ENCODE peak calls at places on chromosomes 16 and 17, in eight cellular contexts. V is OCI-M1; F is stimulated activated CD8-positive, alpha-beta memory T cell treated with anti-CD3 and anti-CD28 coated beads, Interleukin-12 subunit alpha, Interleukin-12 subunit beta, amount 100 ng/mL, for 4 hours; X is HuH-7; Z is amygdala; N is NCI-H1092 treated with DMSO at 0.1 percent for 48 hours; K is T-helper 17 cell; R is WERI-Rb-1. Q is an unnamed sample.

GRCh38 chr16:86396318-86396882 is 113.9 kb upstream of the FOXF1 start:
- DNase-seq in K (no peak), X (no peak), R (no peak), V (no peak), N (no peak), Z (no peak), F (no peak), Q (no peak)

GRCh38 chr16:23837553-23838308 is 1.9 kb downstream of the PRKCB start:
- DNase-seq in K (no peak), F (no peak), Z (no peak), N (no peak), V (peak; percentile 61), R (no peak), X (no peak), Q (no peak)

GRCh38 chr17:59108400-59109102 is 1.9 kb upstream of the TRIM37 start:
- DNase-seq in F (no peak), K (no peak), Z (no peak), X (no peak), N (no peak), V (no peak), R (no peak), Q (no peak)

GRCh38 chr16:87582221-87582965 is 19.9 kb upstream of the JPH3 start:
- DNase-seq in X (no peak), F (no peak), V (no peak), Z (no peak), K (no peak), R (peak; percentile 25), N (no peak), Q (no peak)

GRCh38 chr16:67928561-67929364 is 2.9 kb downstream of the CTRL start:
- DNase-seq in F (peak; percentile 48), R (peak; percentile 80), X (peak; percentile 94), K (peak; percentile 57), N (peak; percentile 73), Z (peak; percentile 40), V (peak; percentile 81), Q (peak; percentile 47)

GRCh38 chr17:4358154-4358553 is 8.3 kb downstream of the UBE2G1 start:
- DNase-seq in X (no peak), N (no peak), Z (no peak), K (no peak), R (no peak), F (no peak), V (no peak), Q (no peak)

GRCh38 chr17:66983414-66984021 is 19.0 kb downstream of the CACNG4 start:
- DNase-seq in X (no peak), N (no peak), Z (no peak), K (no peak), V (no peak), R (no peak), F (no peak), Q (no peak)

GRCh38 chr16:16021988-16022682 is 72.7 kb downstream of the ABCC1 start:
- DNase-seq in R (peak; percentile 94), V (peak; percentile 95), K (no peak), Z (peak; percentile 46), X (peak; percentile 70), N (no peak), F (no peak), Q (peak; percentile 21)

GRCh38 chr16:25135239-25135878 is 23.8 kb downstream of the LCMT1 start:
- DNase-seq in K (no peak), V (no peak), X (no peak), Z (no peak), F (no peak), R (no peak), N (peak; percentile 67), Q (no peak)

GRCh38 chr16:401468-402348 is at the start of gene DECR2:
- DNase-seq in K (peak; percentile 98), F (peak; percentile 99), R (peak; percentile 94), Z (peak; percentile 95), X (peak; percentile 84), V (peak; percentile 93), N (peak; percentile 89), Q (peak; percentile 82)

GRCh38 chr17:73089918-73090317 is 2.6 kb downstream of the SLC39A11 start:
- DNase-seq in X (no peak), Z (peak; percentile 77), K (no peak), F (no peak), N (no peak), V (no peak), R (no peak), Q (no peak)

GRCh38 chr16:84735846-84736586 is 36.2 kb downstream of the USP10 start:
- DNase-seq in X (no peak), Z (no peak), F (peak; percentile 10), K (peak; percentile 38), N (peak; percentile 70), R (no peak), V (no peak), Q (peak; percentile 55)

GRCh38 chr17:9158545-9159452 is 137.5 kb downstream of the NTN1 start:
- DNase-seq in Z (no peak), V (no peak), X (no peak), N (no peak), K (no peak), R (no peak), F (no peak), Q (no peak)

GRCh38 chr17:63311416-63311937 is 134.6 kb downstream of the CYB561 start:
- DNase-seq in N (no peak), Z (no peak), X (no peak), F (no peak), R (no peak), V (no peak), K (no peak), Q (no peak)

GRCh38 chr17:74212262-74212912 is 984 bp upstream of the TTYH2 start:
- DNase-seq in F (no peak), R (no peak), V (peak; percentile 75), N (no peak), X (no peak), K (peak; percentile 17), Z (no peak), Q (no peak)

GRCh38 chr16:85908444-85908843 is 9.5 kb downstream of the IRF8 start:
- DNase-seq in Z (no peak), R (no peak), K (no peak), N (no peak), X (no peak), V (no peak), F (no peak), Q (no peak)

GRCh38 chr17:51050291-51051033 is 70.2 kb downstream of the SPAG9 start:
- DNase-seq in R (no peak), K (no peak), N (no peak), V (no peak), X (no peak), Z (no peak), F (no peak), Q (no peak)

GRCh38 chr17:77645441-77646430 is 312.8 kb upstream of the TNRC6C start:
- DNase-seq in V (peak; percentile 4), K (no peak), N (no peak), F (peak; percentile 19), Z (no peak), R (peak; percentile 76), X (no peak), Q (peak; percentile 61)

GRCh38 chr17:82636626-82637598 is 11.3 kb downstream of the WDR45B start:
- DNase-seq in V (no peak), X (no peak), R (no peak), K (no peak), F (no peak), Z (no peak), N (no peak), Q (no peak)

GRCh38 chr17:10036511-10037061 is 131.5 kb upstream of the RCVRN start:
- DNase-seq in Z (peak; percentile 65), K (no peak), F (no peak), V (no peak), N (no peak), X (no peak), R (no peak), Q (no peak)

Q was measured in NCI-H524.